ENCODE peak calls at places on chromosomes 6 and 20, in seven cellular contexts. W is iris pigment epithelial cell; G is CD4-positive, CD25-positive, alpha-beta regulatory T cell; X is NCI-H2081; C is transverse colon; T is endodermal cell; J is WERI-Rb-1. I is an unnamed sample.

GRCh38 chr20:14498809-14499208 is 161.4 kb upstream of the FLRT3 start:
- DNase-seq in W (no peak), G (no peak), X (peak), C (no peak), T (peak), J (peak), I (no peak)

GRCh38 chr6:1575213-1576041 is 34.3 kb upstream of the FOXC1 start:
- DNase-seq in W (peak), G (no peak), X (no peak), C (no peak), T (peak), J (no peak), I (peak)

GRCh38 chr6:168540713-168541291 is 99.8 kb downstream of the SMOC2 start:
- DNase-seq in W (no peak), G (no peak), X (no peak), C (no peak), T (peak), J (no peak), I (no peak)

GRCh38 chr6:17621003-17621402 is 20.9 kb downstream of the FAM8A1 start:
- DNase-seq in W (no peak), G (no peak), X (no peak), C (no peak), T (no peak), J (no peak), I (no peak)

GRCh38 chr20:50200482-50201104 is 10.0 kb downstream of the CEBPB start:
- DNase-seq in W (no peak), G (no peak), X (no peak), C (no peak), T (peak), J (no peak), I (no peak)

GRCh38 chr6:3383525-3383924 is 73.3 kb downstream of the SLC22A23 start:
- DNase-seq in W (peak), G (no peak), X (no peak), C (peak), T (no peak), J (no peak), I (no peak)

GRCh38 chr6:141264101-141264500 is 868.6 kb upstream of the GJE1 start:
- DNase-seq in W (peak), G (no peak), X (no peak), C (no peak), T (no peak), J (no peak), I (no peak)

GRCh38 chr20:25464501-25465204 is 57.2 kb downstream of the GINS1 start:
- DNase-seq in W (no peak), G (no peak), X (no peak), C (no peak), T (no peak), J (no peak), I (peak)

GRCh38 chr20:6993016-6993415 is 225.5 kb downstream of the BMP2 start:
- DNase-seq in W (peak), G (no peak), X (no peak), C (no peak), T (no peak), J (no peak), I (no peak)

GRCh38 chr6:16398587-16398986 is 160.2 kb downstream of the GMPR start:
- DNase-seq in W (peak), G (no peak), X (no peak), C (no peak), T (no peak), J (no peak), I (peak)

GRCh38 chr6:149318581-149319286 is 1.2 kb downstream of the TAB2 start:
- DNase-seq in W (peak), G (no peak), X (no peak), C (peak), T (no peak), J (peak), I (no peak)

GRCh38 chr20:50144362-50144761 is 9.2 kb downstream of the PEDS1 start:
- DNase-seq in W (peak), G (no peak), X (no peak), C (peak), T (no peak), J (no peak), I (peak)

GRCh38 chr6:80969439-80969838 is 783.0 kb downstream of the TENT5A start:
- DNase-seq in W (no peak), G (no peak), X (peak), C (no peak), T (no peak), J (no peak), I (no peak)

GRCh38 chr20:61549865-61550264 is 297.8 kb downstream of the CDH4 start:
- DNase-seq in W (no peak), G (no peak), X (no peak), C (no peak), T (no peak), J (no peak), I (no peak)

GRCh38 chr6:56292505-56293181 is 45.3 kb upstream of the COL21A1 start:
- DNase-seq in W (peak), G (no peak), X (peak), C (peak), T (peak), J (peak), I (peak)

GRCh38 chr20:728022-728944 is 40.0 kb downstream of the SLC52A3 start:
- DNase-seq in W (peak), G (no peak), X (peak), C (peak), T (peak), J (peak), I (peak)

GRCh38 chr6:14964901-14965300 is 281.0 kb upstream of the JARID2 start:
- DNase-seq in W (no peak), G (no peak), X (peak), C (no peak), T (no peak), J (no peak), I (no peak)

GRCh38 chr6:140537834-140538680 is 1163.6 kb upstream of the CITED2 start:
- DNase-seq in W (peak), G (no peak), X (no peak), C (no peak), T (peak), J (no peak), I (peak)

GRCh38 chr6:21171801-21172200 is 421.8 kb upstream of the SOX4 start:
- DNase-seq in W (peak), G (no peak), X (no peak), C (no peak), T (no peak), J (no peak), I (no peak)

GRCh38 chr20:58570181-58570859 is 55.1 kb upstream of the APCDD1L start:
- DNase-seq in W (no peak), G (no peak), X (no peak), C (no peak), T (no peak), J (no peak), I (peak)

GRCh38 chr6:166500246-166500645 is 86.2 kb downstream of the RAMACL start:
- DNase-seq in W (no peak), G (no peak), X (no peak), C (no peak), T (no peak), J (no peak), I (no peak)

GRCh38 chr20:24994470-24995368 is 2.2 kb upstream of the APMAP start:
- DNase-seq in W (peak), G (peak), X (peak), C (peak), T (peak), J (peak), I (peak)

GRCh38 chr6:82702574-82702973 is 339.0 kb downstream of the TPBG start:
- DNase-seq in W (no peak), G (no peak), X (no peak), C (no peak), T (no peak), J (no peak), I (no peak)

GRCh38 chr6:43253401-43253800 is 10.1 kb downstream of the TTBK1 start:
- DNase-seq in W (no peak), G (no peak), X (no peak), C (no peak), T (no peak), J (no peak), I (no peak)

GRCh38 chr20:50381053-50381732 is 129.0 kb upstream of the PTPN1 start:
- DNase-seq in W (no peak), G (no peak), X (no peak), C (no peak), T (no peak), J (no peak), I (no peak)

GRCh38 chr6:118896339-118897136 is 2.6 kb downstream of the ASF1A start:
- DNase-seq in W (peak), G (no peak), X (peak), C (no peak), T (no peak), J (no peak), I (no peak)

GRCh38 chr6:87333591-87334181 is 4.6 kb upstream of the GJB7 start:
- DNase-seq in W (peak), G (no peak), X (peak), C (no peak), T (no peak), J (no peak), I (no peak)

GRCh38 chr20:2520617-2521016 is 11.9 kb upstream of the ZNF343 start:
- DNase-seq in W (no peak), G (no peak), X (no peak), C (no peak), T (no peak), J (no peak), I (no peak)

GRCh38 chr6:151609146-151609962 is 115.5 kb downstream of the CCDC170 start:
- DNase-seq in W (no peak), G (no peak), X (no peak), C (no peak), T (no peak), J (no peak), I (no peak)

GRCh38 chr20:54506643-54507042 is 31.2 kb downstream of the DOK5 start:
- DNase-seq in W (no peak), G (no peak), X (no peak), C (no peak), T (no peak), J (no peak), I (no peak)

GRCh38 chr6:35493307-35493983 is 3.4 kb downstream of the TEAD3 start:
- DNase-seq in W (no peak), G (no peak), X (no peak), C (no peak), T (no peak), J (no peak), I (no peak)

GRCh38 chr20:48469026-48469425 is 358.8 kb downstream of the PREX1 start:
- DNase-seq in W (no peak), G (no peak), X (no peak), C (no peak), T (no peak), J (no peak), I (no peak)

GRCh38 chr6:6856538-6857523 is 250.9 kb upstream of the RREB1 start:
- DNase-seq in W (peak), G (no peak), X (no peak), C (peak), T (peak), J (peak), I (peak)

GRCh38 chr6:2921520-2922115 is 18.5 kb upstream of the SERPINB9 start:
- DNase-seq in W (no peak), G (no peak), X (no peak), C (no peak), T (peak), J (peak), I (no peak)

GRCh38 chr6:114281496-114281895 is 61.3 kb downstream of the HS3ST5 start:
- DNase-seq in W (no peak), G (no peak), X (no peak), C (no peak), T (no peak), J (no peak), I (no peak)

GRCh38 chr6:74785236-74785635 is 420.6 kb downstream of the COL12A1 start:
- DNase-seq in W (peak), G (no peak), X (no peak), C (no peak), T (no peak), J (no peak), I (no peak)

GRCh38 chr20:13613917-13614316 is 24.8 kb downstream of the TASP1 start:
- DNase-seq in W (peak), G (no peak), X (no peak), C (no peak), T (no peak), J (no peak), I (no peak)

GRCh38 chr6:135434095-135434494 is 63.4 kb downstream of the AHI1 start:
- DNase-seq in W (no peak), G (no peak), X (no peak), C (no peak), T (no peak), J (no peak), I (no peak)